ENCODE peak calls at places on chromosome 3, in eight cellular contexts. B is A549; Z is adrenal gland; X is body of pancreas; E is RWPE1; N is CD4-positive, alpha-beta memory T cell; Y is uterus; I is small intestine. M is an unnamed sample.

GRCh38 chr3:177640319-177640997 is 443.2 kb upstream of the TBL1XR1 start:
- DNase-seq in X (no peak), Y (no peak), N (no peak), E (no peak), B (no peak), I (no peak), Z (no peak), M (no peak)

GRCh38 chr3:8784676-8785435 is 15.4 kb upstream of the OXTR start:
- DNase-seq in E (no peak), Z (no peak), Y (no peak), X (no peak), N (no peak), B (no peak), I (no peak), M (no peak)

GRCh38 chr3:70298385-70298784 is 14.1 kb downstream of the MDFIC2 start:
- DNase-seq in B (no peak), Z (no peak), E (no peak), X (no peak), Y (no peak), I (no peak), N (no peak), M (no peak)

GRCh38 chr3:124121379-124122336 is 129.7 kb upstream of the ROPN1 start:
- DNase-seq in N (no peak), E (no peak), I (no peak), B (no peak), X (no peak), Y (no peak), Z (no peak), M (no peak)

GRCh38 chr3:44993471-44994205 is 17.6 kb downstream of the EXOSC7 start:
- DNase-seq in B (peak), N (no peak), X (no peak), Y (no peak), I (peak), Z (peak), E (peak), M (no peak)

GRCh38 chr3:45055032-45055410 is 28.9 kb downstream of the CLEC3B start:
- DNase-seq in X (no peak), I (no peak), B (no peak), E (peak), N (no peak), Y (no peak), Z (no peak), M (no peak)

GRCh38 chr3:196778755-196779154 is 39.1 kb downstream of the PAK2 start:
- DNase-seq in X (no peak), Y (no peak), E (no peak), B (no peak), N (no peak), Z (no peak), I (no peak), M (no peak)

GRCh38 chr3:127411083-127411727 is 123.4 kb upstream of the PRR20G start:
- DNase-seq in N (no peak), Y (no peak), Z (no peak), B (no peak), I (no peak), E (no peak), X (no peak), M (no peak)

GRCh38 chr3:41630708-41631107 is 331.2 kb downstream of the ULK4 start:
- DNase-seq in Z (no peak), N (no peak), I (no peak), E (no peak), Y (no peak), B (no peak), X (no peak), M (no peak)

GRCh38 chr3:38117163-38117716 is 19.7 kb downstream of the ACAA1 start:
- DNase-seq in Z (peak), X (peak), N (no peak), B (no peak), I (peak), Y (no peak), E (no peak), M (no peak)

GRCh38 chr3:77039606-77040553 is at the start of gene ROBO2:
- DNase-seq in Z (peak), E (peak), B (no peak), N (no peak), I (peak), X (peak), Y (peak), M (peak)

GRCh38 chr3:157700405-157700804 is 197.2 kb upstream of the VEPH1 start:
- DNase-seq in N (no peak), X (no peak), Z (no peak), E (no peak), B (no peak), Y (no peak), I (no peak), M (no peak)

GRCh38 chr3:149333518-149333859 is at the start of gene TM4SF18:
- DNase-seq in B (no peak), Z (no peak), X (no peak), N (no peak), I (no peak), E (no peak), Y (no peak), M (no peak)

GRCh38 chr3:96813820-96814580 is 394 bp upstream of the EPHA6 start:
- DNase-seq in N (no peak), E (peak), Z (peak), B (peak), X (peak), I (peak), Y (peak), M (peak)

GRCh38 chr3:81303326-81303725 is 458.1 kb downstream of the GBE1 start:
- DNase-seq in X (no peak), N (no peak), B (no peak), E (no peak), Y (no peak), Z (no peak), I (no peak), M (no peak)

GRCh38 chr3:197892162-197892561 is 57.8 kb upstream of the RPL35A start:
- DNase-seq in N (no peak), X (no peak), Y (no peak), E (no peak), I (no peak), B (no peak), Z (no peak), M (no peak)

GRCh38 chr3:36227982-36228381 is 152.3 kb upstream of the STAC start:
- DNase-seq in X (no peak), B (no peak), Z (no peak), Y (no peak), I (no peak), E (no peak), N (no peak), M (no peak)

GRCh38 chr3:162719684-162720341 is 1223.2 kb downstream of the OTOL1 start:
- DNase-seq in B (peak), Z (no peak), N (no peak), I (no peak), E (peak), X (no peak), Y (no peak), M (no peak)

GRCh38 chr3:187020376-187020775 is 90.0 kb downstream of the ST6GAL1 start:
- DNase-seq in I (no peak), Z (no peak), X (no peak), Y (no peak), E (no peak), B (no peak), N (peak), M (no peak)

GRCh38 chr3:61043156-61043555 is 208.1 kb downstream of the FHIT start:
- DNase-seq in Z (no peak), E (no peak), Y (no peak), N (no peak), X (no peak), I (no peak), B (no peak), M (no peak)

DNA sequence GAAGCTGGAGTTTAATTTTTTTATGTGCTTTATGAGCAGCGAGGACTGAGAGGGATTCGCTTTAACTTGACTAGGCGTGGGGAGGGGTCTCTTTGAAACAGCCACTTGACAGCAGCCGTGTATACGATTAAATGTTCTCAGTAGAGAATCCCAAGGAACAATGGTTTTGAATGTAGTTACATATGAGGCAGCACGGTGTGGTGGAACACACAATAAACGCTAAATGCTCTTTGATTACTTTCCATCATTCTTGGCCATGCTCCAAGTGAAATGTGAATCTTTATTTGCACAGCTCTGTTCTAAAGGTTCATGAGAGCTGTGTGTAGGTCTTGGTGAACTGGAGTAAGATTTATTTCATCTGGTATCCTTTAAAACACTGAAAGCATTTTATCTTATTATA is 251.4 kb upstream of the TGFBR2 start:
- DNase-seq in I (peak), E (no peak), X (no peak), B (no peak), Y (no peak), Z (no peak), N (no peak), M (no peak)
- H3K27ac ChIP-seq in I (peak), E (peak), X (no peak), B (peak), Y (peak), Z (no peak), N (no peak), M (peak)

GRCh38 chr3:16398542-16399126 is 114.9 kb downstream of the RFTN1 start:
- DNase-seq in I (no peak), X (no peak), N (no peak), Z (no peak), B (no peak), E (no peak), Y (no peak), M (no peak)
- H3K27ac ChIP-seq in I (peak), X (no peak), N (no peak), Z (no peak), B (no peak), E (no peak), Y (peak), M (peak)

DNA sequence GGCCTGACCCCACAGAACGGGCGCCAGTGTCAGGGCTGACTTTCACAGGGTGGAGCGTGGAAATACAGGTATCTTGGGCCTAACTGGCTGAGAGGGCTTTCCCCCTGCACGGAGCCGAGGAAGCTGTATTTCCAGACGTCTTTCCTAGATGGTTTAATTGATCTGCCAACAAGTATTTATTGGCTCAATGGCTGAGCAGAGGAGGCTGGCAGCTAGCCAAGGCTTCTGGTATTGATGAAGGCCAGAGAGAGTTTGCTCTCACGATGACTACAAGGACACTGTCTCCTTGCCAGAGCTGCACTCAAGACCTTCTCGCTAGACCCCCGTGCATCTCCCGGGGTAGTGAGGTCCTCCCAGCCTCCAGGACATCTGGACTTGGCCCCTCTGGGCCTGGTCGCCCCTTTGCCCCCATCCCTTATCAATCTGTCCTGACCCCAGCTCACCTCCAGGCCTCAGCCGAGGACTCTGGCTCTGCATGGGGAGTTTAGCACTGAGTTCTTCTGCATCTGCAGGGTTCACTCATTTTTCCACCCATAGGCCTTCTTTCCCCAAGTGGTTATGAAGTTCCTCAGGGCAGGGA is 20.6 kb downstream of the SPSB4 start:
- DNase-seq in X (peak), Z (peak), Y (no peak), E (no peak), B (no peak), I (no peak), N (no peak), M (no peak)
- H3K27ac ChIP-seq in X (no peak), Z (no peak), Y (no peak), E (no peak), B (no peak), I (no peak), N (no peak), M (no peak)

GRCh38 chr3:43389388-43390254 is 103.3 kb downstream of the SNRK start:
- DNase-seq in N (peak), Y (no peak), B (no peak), X (peak), Z (no peak), I (peak), E (peak), M (no peak)

GRCh38 chr3:43388909-43389308 is 102.6 kb downstream of the SNRK start:
- DNase-seq in I (no peak), X (no peak), N (peak), E (no peak), B (no peak), Y (no peak), Z (no peak), M (no peak)

GRCh38 chr3:43391621-43392020 is 105.3 kb downstream of the SNRK start:
- DNase-seq in X (peak), N (no peak), B (no peak), Y (no peak), Z (no peak), I (no peak), E (no peak), M (no peak)

GRCh38 chr3:43388188-43388587 is 101.8 kb downstream of the SNRK start:
- DNase-seq in I (no peak), Y (no peak), X (peak), Z (no peak), N (no peak), B (no peak), E (no peak), M (no peak)

GRCh38 chr3:43390255-43390588 is 103.9 kb downstream of the SNRK start:
- DNase-seq in I (no peak), B (no peak), N (peak), X (peak), E (no peak), Z (no peak), Y (no peak), M (no peak)
- H3K27ac ChIP-seq in I (peak), B (no peak), N (peak), X (peak), E (peak), Z (no peak), Y (peak), M (no peak)